ENCODE peak calls at places on chromosome 9, in eight cellular contexts. One of them, this sample, is unnamed.

GRCh38 chr9:2853517-2853916 is 9.6 kb upstream of the PUM3 start:
- DNase-seq in adrenal gland: no peak
- DNase-seq in SK-MEL-5: no peak
- DNase-seq in dermis blood vessel endothelial cell: no peak
- DNase-seq in AG04450: no peak
- DNase-seq in GM20000: no peak
- DNase-seq in amygdala: no peak
- DNase-seq in T-cell: no peak
- DNase-seq in this sample: no peak

GRCh38 chr9:89623925-89624420 is 19.2 kb downstream of the GADD45G start:
- DNase-seq in adrenal gland: no peak
- DNase-seq in SK-MEL-5: no peak
- DNase-seq in dermis blood vessel endothelial cell: no peak
- DNase-seq in AG04450: no peak
- DNase-seq in GM20000: no peak
- DNase-seq in amygdala: peak; percentile 37
- DNase-seq in T-cell: no peak
- DNase-seq in this sample: no peak

GRCh38 chr9:125142560-125143376 is 560 bp downstream of the SCAI start:
- DNase-seq in adrenal gland: no peak
- DNase-seq in SK-MEL-5: no peak
- DNase-seq in dermis blood vessel endothelial cell: peak; percentile 21
- DNase-seq in AG04450: no peak
- DNase-seq in GM20000: peak; percentile 16
- DNase-seq in amygdala: no peak
- DNase-seq in T-cell: no peak
- DNase-seq in this sample: peak; percentile 18

GRCh38 chr9:23587433-23587832 is 238.6 kb downstream of the ELAVL2 start:
- DNase-seq in adrenal gland: peak; percentile 91
- DNase-seq in SK-MEL-5: no peak
- DNase-seq in dermis blood vessel endothelial cell: no peak
- DNase-seq in AG04450: no peak
- DNase-seq in GM20000: no peak
- DNase-seq in amygdala: peak; percentile 40
- DNase-seq in T-cell: no peak
- DNase-seq in this sample: no peak

GRCh38 chr9:136105398-136106135 is 10.5 kb upstream of the NACC2 start:
- DNase-seq in adrenal gland: peak; percentile 71
- DNase-seq in SK-MEL-5: no peak
- DNase-seq in dermis blood vessel endothelial cell: no peak
- DNase-seq in AG04450: no peak
- DNase-seq in GM20000: no peak
- DNase-seq in amygdala: no peak
- DNase-seq in T-cell: no peak
- DNase-seq in this sample: peak; percentile 65

GRCh38 chr9:121765021-121765950 is 113.9 kb downstream of the DAB2IP start:
- DNase-seq in adrenal gland: peak; percentile 81
- DNase-seq in SK-MEL-5: no peak
- DNase-seq in dermis blood vessel endothelial cell: peak; percentile 76
- DNase-seq in AG04450: peak; percentile 10
- DNase-seq in GM20000: no peak
- DNase-seq in amygdala: no peak
- DNase-seq in T-cell: no peak
- DNase-seq in this sample: no peak

GRCh38 chr9:130986311-130986940 is 22.5 kb upstream of the LAMC3 start:
- DNase-seq in adrenal gland: no peak
- DNase-seq in SK-MEL-5: no peak
- DNase-seq in dermis blood vessel endothelial cell: no peak
- DNase-seq in AG04450: no peak
- DNase-seq in GM20000: no peak
- DNase-seq in amygdala: no peak
- DNase-seq in T-cell: no peak
- DNase-seq in this sample: no peak

GRCh38 chr9:129640871-129641750 is 840 bp downstream of the ASB6 start:
- DNase-seq in adrenal gland: peak; percentile 54
- DNase-seq in SK-MEL-5: no peak
- DNase-seq in dermis blood vessel endothelial cell: no peak
- DNase-seq in AG04450: no peak
- DNase-seq in GM20000: no peak
- DNase-seq in amygdala: no peak
- DNase-seq in T-cell: no peak
- DNase-seq in this sample: peak; percentile 39

This sample was measured in A673.